ENCODE peak calls at places on chromosome 5, in ten cellular contexts. D is astrocyte of the cerebellum, L is SK-N-SH, E is brain microvascular endothelial cell, P is progenitor cell of endocrine pancreas, I is GM23338, Z is neural progenitor cell, H is PC-9, W is neural crest cell, K is glutamatergic neuron. J is an unnamed sample.

GRCh38 chr5:59322058-59322457 is 571.5 kb downstream of the PDE4D start:
- DNase-seq in H (no peak), E (no peak), P (no peak), Z (no peak), K (no peak), L (no peak), W (no peak), I (no peak), D (no peak), J (no peak)

GRCh38 chr5:54470191-54470590 is 14.7 kb downstream of the HSPB3 start:
- DNase-seq in Z (no peak), E (no peak), D (no peak), W (no peak), L (no peak), P (no peak), K (no peak), H (no peak), I (no peak), J (no peak)

GRCh38 chr5:89989831-89990230 is 419.7 kb downstream of the CETN3 start:
- DNase-seq in Z (no peak), E (no peak), I (no peak), P (no peak), W (no peak), H (no peak), L (no peak), D (no peak), K (no peak), J (no peak)

GRCh38 chr5:961711-962240 is 46.8 kb upstream of the NKD2 start:
- DNase-seq in D (no peak), I (no peak), E (no peak), H (no peak), L (no peak), Z (no peak), K (no peak), W (no peak), P (no peak), J (no peak)

GRCh38 chr5:64749385-64749784 is 19.1 kb downstream of the SREK1IP1 start:
- DNase-seq in I (no peak), Z (no peak), L (no peak), P (no peak), D (no peak), K (no peak), H (no peak), E (no peak), W (no peak), J (no peak)

GRCh38 chr5:171494452-171495121 is 75.1 kb downstream of the FGF18 start:
- DNase-seq in Z (peak; percentile 77), K (peak; percentile 49), L (peak; percentile 86), P (no peak), H (peak; percentile 87), I (peak; percentile 68), D (peak; percentile 89), E (peak; percentile 36), W (peak; percentile 51), J (no peak)

GRCh38 chr5:58475404-58475803 is 15.5 kb upstream of the PLK2 start:
- DNase-seq in E (no peak), W (no peak), L (no peak), H (no peak), P (no peak), Z (no peak), I (no peak), D (no peak), K (no peak), J (no peak)

GRCh38 chr5:58182287-58182841 is 277.5 kb downstream of the PLK2 start:
- DNase-seq in P (no peak), H (no peak), L (no peak), D (no peak), I (no peak), K (no peak), E (no peak), Z (no peak), W (no peak), J (no peak)

GRCh38 chr5:107455111-107455544 is 215.6 kb downstream of the EFNA5 start:
- DNase-seq in L (no peak), D (no peak), W (no peak), P (no peak), Z (peak; percentile 29), E (no peak), K (no peak), H (peak; percentile 89), I (no peak), J (no peak)

GRCh38 chr5:145158654-145159199 is 676.4 kb downstream of the PRELID2 start:
- DNase-seq in I (peak; percentile 27), L (no peak), W (no peak), H (no peak), K (no peak), P (no peak), E (no peak), Z (peak; percentile 44), D (no peak), J (no peak)

GRCh38 chr5:142426129-142426641 is 101.4 kb upstream of the SPRY4 start:
- DNase-seq in K (peak; percentile 17), H (no peak), L (no peak), D (peak; percentile 84), W (no peak), Z (no peak), E (peak; percentile 79), I (no peak), P (no peak), J (peak; percentile 49)

GRCh38 chr5:51416149-51416548 is 32.9 kb downstream of the ISL1 start:
- DNase-seq in P (no peak), Z (no peak), H (no peak), K (no peak), E (no peak), I (no peak), W (no peak), D (no peak), L (no peak), J (no peak)

DNA sequence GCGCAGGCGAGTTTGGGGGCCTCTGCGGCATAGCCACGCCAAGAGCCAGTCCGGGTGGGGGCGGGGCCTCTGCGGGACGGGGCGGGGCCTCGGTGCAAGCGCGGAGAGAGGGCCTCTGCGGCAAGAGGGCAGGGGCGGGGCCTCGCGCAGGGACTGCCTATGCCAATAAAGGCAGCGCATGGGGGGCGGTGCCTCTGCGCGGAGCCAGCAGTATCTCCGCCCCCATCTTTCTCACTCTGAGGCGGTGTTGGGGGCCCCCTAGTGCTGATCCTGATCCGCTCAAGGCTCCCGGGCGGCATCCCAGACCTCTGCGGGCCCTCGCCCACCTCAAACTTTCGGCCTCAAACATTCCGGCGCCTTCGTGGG is 9.2 kb upstream of the GPRIN1 start:
- DNase-seq in I (peak; percentile 98), D (peak; percentile 59), P (peak; percentile 45), L (peak; percentile 98), W (peak; percentile 80), E (peak; percentile 87), H (no peak), K (peak; percentile 90), Z (peak; percentile 98), J (peak; percentile 95)
- TF ChIP-seq CTCF in I (peak; percentile 54), D (peak; percentile 57), P (peak; percentile 22), L (peak; percentile 59), W (peak; percentile 42), E (peak; percentile 79), H (no peak), K (no peak), Z (peak; percentile 55), J (peak; percentile 73)

DNA sequence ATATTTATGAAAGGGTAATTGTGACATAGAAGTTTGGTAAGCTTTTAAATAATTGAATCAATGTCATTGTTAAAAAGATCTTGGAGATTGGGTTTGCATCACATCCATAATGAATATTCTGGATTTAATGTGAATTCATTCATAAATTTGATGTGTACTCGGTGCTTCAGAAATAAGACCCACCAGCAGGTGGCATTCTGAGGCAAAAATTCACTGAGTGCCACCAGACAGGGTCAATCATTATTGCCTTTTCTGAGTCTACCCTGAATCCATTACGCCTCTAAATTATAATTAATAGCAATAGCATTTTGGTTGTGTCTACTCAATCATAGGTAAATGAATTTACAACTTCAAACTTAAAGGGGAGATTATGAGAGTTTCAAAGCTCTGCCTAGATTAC is 1.0 kb downstream of the TRPC7 start:
- DNase-seq in H (no peak), K (peak; percentile 34), P (no peak), L (peak; percentile 30), I (peak; percentile 38), E (no peak), D (no peak), W (no peak), Z (peak; percentile 18), J (peak; percentile 8)
- TF ChIP-seq CTCF in H (peak; percentile 78), K (peak; percentile 76), P (peak; percentile 52), L (peak; percentile 60), I (peak; percentile 83), E (peak; percentile 37), D (peak; percentile 21), W (peak; percentile 67), Z (peak; percentile 67), J (no peak)

DNA sequence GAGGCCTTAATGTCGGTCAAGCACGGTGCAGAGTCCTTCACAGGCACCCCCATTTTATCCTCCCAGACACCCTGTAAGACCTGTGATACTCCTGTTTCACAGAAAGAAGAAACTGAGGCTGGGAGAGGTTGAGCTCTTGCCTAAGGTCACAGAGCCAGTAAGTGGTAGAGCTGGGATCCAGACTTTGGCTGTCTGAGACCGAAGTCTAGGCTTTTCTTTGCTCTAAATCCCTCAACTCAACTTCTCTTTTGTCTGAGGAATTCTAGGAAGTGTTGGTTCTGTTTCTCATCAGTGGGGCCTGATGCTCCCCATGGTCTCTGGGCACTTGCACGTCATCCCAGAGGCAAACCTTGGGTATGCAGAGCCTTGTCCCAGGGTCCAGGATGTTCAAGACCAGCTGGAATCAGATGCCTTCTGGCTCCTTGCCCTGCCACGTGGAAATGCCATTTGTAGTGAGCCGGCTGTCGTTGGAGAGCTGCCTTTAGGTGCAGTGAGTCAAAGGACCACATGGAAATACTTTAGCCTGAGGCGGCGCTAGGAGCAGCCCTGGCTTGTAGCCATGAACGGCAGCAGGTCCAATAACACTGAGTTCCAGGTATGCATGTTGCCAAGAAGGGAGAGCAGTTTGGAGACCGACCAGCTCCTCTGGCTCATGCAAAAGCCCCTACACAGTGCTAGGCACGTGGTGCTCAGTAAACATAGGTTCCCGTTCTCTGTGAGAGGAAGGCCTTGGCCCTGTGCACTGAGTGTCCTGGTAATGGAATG is 9.2 kb downstream of the DCANP1 start:
- DNase-seq in L (no peak), K (no peak), P (no peak), E (peak; percentile 85), I (no peak), H (peak; percentile 46), W (no peak), Z (no peak), D (peak; percentile 83), J (no peak)
- TF ChIP-seq CTCF in L (no peak), K (no peak), P (no peak), E (no peak), I (no peak), H (no peak), W (no peak), Z (no peak), D (peak; percentile 25), J (no peak)

DNA sequence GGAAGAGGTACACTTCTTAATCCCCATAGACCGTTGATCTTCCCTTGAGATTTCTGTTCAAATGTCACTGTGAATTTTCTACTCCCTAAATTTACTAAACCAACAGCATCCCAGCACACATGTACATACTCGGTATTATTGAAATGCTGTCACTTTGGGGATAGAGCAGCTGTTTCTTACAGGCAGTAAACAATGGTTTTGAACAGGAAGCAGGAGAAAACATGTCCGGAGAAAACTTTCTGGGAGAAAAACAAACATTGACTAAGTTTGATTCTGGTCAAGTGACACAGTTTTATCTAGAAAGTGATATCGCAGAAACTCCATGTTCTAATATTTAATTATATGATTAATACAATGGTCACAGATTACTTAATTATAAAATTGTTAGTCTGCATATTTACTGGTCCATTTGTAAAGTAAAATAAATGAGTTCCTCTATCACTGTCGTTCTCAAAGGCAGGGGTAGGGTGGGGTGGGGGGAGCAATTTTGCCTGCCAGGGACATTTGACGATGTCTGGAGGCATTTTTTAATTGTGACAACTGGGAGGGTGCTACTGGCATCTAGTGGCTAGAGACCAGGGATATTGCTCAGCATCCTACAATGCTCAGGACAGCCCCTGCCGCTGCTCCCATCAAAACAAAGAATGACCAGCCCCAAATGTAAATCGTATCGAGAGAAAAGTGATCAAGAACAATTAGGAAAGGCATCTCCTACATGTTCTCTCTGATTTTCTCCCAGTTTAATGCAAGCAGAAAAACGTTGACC is 12.2 kb downstream of the TAS2R1 start:
- DNase-seq in I (no peak), D (no peak), E (peak; percentile 4), K (no peak), H (no peak), Z (no peak), W (no peak), P (no peak), L (no peak), J (no peak)
- TF ChIP-seq CTCF in I (no peak), D (no peak), E (peak; percentile 19), K (no peak), H (peak; percentile 45), Z (no peak), W (no peak), P (no peak), L (no peak), J (no peak)

J was measured in activated CD8-positive, alpha-beta T cell treated with anti-CD3 and anti-CD28 coated beads for 36 hours.